ENCODE peak calls at places on chromosomes 5 and 9, in seven cellular contexts. H is K562, K is Panc1, Y is breast epithelium, X is vagina, I is stomach, M is transverse colon. S is an unnamed sample.

GRCh38 chr5:138334867-138335447 is 3.1 kb upstream of the FAM53C start:
- DNase-seq in Y (no peak), I (no peak), K (no peak), H (no peak), M (no peak), X (no peak), S (no peak)

GRCh38 chr5:90747175-90747574 is 188.6 kb downstream of the ADGRV1 start:
- DNase-seq in X (no peak), I (no peak), K (no peak), M (no peak), Y (no peak), H (peak; percentile 19), S (no peak)

GRCh38 chr9:99465231-99465891 is 243.3 kb downstream of the SEC61B start:
- DNase-seq in H (no peak), M (no peak), K (no peak), X (no peak), I (no peak), Y (no peak), S (no peak)

GRCh38 chr5:21154526-21154925 is 1166.5 kb upstream of the CDH18 start:
- DNase-seq in X (no peak), I (no peak), H (no peak), M (no peak), K (no peak), Y (no peak), S (no peak)

GRCh38 chr9:38235244-38235643 is 157.3 kb upstream of the ALDH1B1 start:
- DNase-seq in H (no peak), M (no peak), I (no peak), Y (no peak), X (peak; percentile 82), K (no peak), S (no peak)

GRCh38 chr5:137199966-137200365 is 299.2 kb downstream of the SPOCK1 start:
- DNase-seq in K (no peak), M (no peak), I (no peak), H (no peak), Y (no peak), X (no peak), S (no peak)

GRCh38 chr5:160197341-160198147 is 31.8 kb upstream of the FABP6 start:
- DNase-seq in X (no peak), Y (no peak), H (peak; percentile 78), K (no peak), M (no peak), I (no peak), S (no peak)

GRCh38 chr5:127040779-127041520 is 10.6 kb upstream of the MARCHF3 start:
- DNase-seq in K (no peak), Y (peak; percentile 22), H (peak; percentile 26), I (peak; percentile 28), M (peak; percentile 56), X (no peak), S (peak; percentile 13)

GRCh38 chr5:34534237-34535108 is 121.7 kb upstream of the RAI14 start:
- DNase-seq in M (no peak), X (no peak), I (no peak), H (no peak), K (no peak), Y (no peak), S (no peak)

GRCh38 chr5:156037151-156037909 is 289.6 kb upstream of the SGCD start:
- DNase-seq in K (no peak), I (no peak), M (no peak), Y (no peak), H (no peak), X (no peak), S (no peak)

GRCh38 chr9:79989079-79989478 is 417.3 kb downstream of the TLE4 start:
- DNase-seq in X (no peak), K (no peak), Y (no peak), I (no peak), H (no peak), M (no peak), S (no peak)

GRCh38 chr5:90709323-90710148 is 150.9 kb downstream of the ADGRV1 start:
- DNase-seq in H (peak; percentile 57), M (peak; percentile 21), Y (no peak), I (peak; percentile 30), X (no peak), K (peak; percentile 22), S (peak; percentile 10)

GRCh38 chr5:72065751-72066255 is 41.5 kb upstream of the MAP1B start:
- DNase-seq in K (no peak), Y (no peak), I (no peak), H (no peak), M (no peak), X (no peak), S (no peak)

GRCh38 chr5:139022528-139022927 is 147.4 kb upstream of the LRRTM2 start:
- DNase-seq in H (no peak), X (no peak), I (no peak), M (no peak), Y (peak; percentile 91), K (no peak), S (peak; percentile 57)

GRCh38 chr9:132531187-132531586 is 51.2 kb upstream of the BARHL1 start:
- DNase-seq in X (no peak), K (no peak), H (no peak), I (no peak), Y (no peak), M (no peak), S (no peak)

DNA sequence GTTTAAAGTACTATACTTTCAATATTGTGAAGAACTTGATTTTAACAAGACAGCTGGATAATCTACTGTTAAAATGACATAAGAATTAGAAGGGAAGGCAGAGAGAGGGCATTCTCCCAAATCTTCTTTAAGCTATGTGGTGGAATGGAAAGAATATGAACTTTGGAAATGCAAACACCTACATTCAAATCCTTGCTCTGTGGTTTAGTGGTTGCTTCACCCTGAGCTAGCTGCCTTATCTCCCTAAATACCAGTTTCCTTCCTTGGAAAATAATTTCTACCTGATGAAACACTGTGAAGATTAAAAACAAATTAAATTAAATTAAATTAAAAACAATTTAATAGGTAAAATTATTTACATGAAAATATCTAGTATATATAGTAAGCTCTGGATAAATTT is 98.5 kb downstream of the GPR21 start:
- DNase-seq in Y (no peak), H (no peak), M (no peak), I (no peak), K (no peak), X (no peak), S (no peak)
- TF ChIP-seq POLR2AphosphoS5 in Y (no peak), H (no peak), M (no peak), I (no peak), K (no peak), X (no peak), S (no peak)

DNA sequence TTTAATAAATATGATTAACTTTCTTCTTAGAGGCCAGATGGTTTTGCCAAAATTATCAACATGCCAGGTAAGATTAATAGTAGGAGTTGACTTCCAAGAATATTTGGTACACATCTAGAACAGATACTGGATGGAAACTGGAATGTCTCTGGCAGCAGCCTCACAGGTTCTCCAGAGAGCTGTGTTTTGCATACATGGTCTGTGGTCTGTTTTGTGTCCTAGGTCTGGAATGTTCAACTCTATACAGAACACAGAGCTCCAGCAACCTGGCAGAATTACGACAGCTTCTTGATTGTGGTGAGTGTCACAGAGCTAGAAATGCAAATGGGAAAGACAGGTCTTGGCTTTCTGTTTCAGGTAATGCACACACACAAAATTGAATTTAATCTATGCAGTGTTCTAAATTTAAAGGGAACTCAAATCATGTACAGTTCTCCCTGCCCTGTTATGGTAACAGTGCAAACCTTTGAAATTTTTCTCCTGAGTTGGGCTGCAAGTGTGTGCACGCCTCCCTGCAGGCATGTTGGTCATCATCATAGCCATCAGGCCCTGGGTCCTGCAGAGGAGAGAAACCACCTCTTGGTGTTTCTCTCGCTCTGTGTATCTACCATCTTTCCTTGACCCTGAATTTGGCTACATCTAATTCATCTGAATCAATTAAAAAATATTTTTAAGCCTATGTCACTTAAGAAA is 58.3 kb downstream of the PIK3R1 start:
- DNase-seq in I (no peak), M (no peak), K (no peak), Y (no peak), H (no peak), X (no peak), S (no peak)
- TF ChIP-seq POLR2AphosphoS5 in I (no peak), M (peak; percentile 66), K (no peak), Y (no peak), H (no peak), X (no peak), S (no peak)

GRCh38 chr5:96373006-96373405 is 60.0 kb downstream of the PCSK1 start:
- DNase-seq in I (no peak), M (no peak), X (no peak), K (no peak), Y (no peak), H (no peak), S (no peak)
- TF ChIP-seq POLR2AphosphoS5 in I (no peak), M (no peak), X (no peak), K (no peak), Y (no peak), H (no peak), S (no peak)

GRCh38 chr9:124810513-124811355 is 33.8 kb downstream of the OLFML2A start:
- DNase-seq in X (no peak), K (no peak), H (no peak), I (no peak), M (no peak), Y (peak; percentile 42), S (no peak)
- TF ChIP-seq POLR2AphosphoS5 in X (no peak), K (no peak), H (no peak), I (no peak), M (no peak), Y (no peak), S (peak; percentile 8)

GRCh38 chr5:73733219-73733618 is 107.2 kb downstream of the ARHGEF28 start:
- DNase-seq in Y (no peak), I (no peak), H (no peak), X (no peak), M (no peak), K (no peak), S (no peak)
- TF ChIP-seq POLR2AphosphoS5 in Y (no peak), I (no peak), H (no peak), X (no peak), M (no peak), K (no peak), S (no peak)

GRCh38 chr5:143176048-143176447 is 227.4 kb downstream of the NR3C1 start:
- DNase-seq in H (no peak), I (no peak), M (no peak), K (no peak), X (no peak), Y (no peak), S (no peak)
- TF ChIP-seq POLR2AphosphoS5 in H (no peak), I (no peak), M (no peak), K (no peak), X (no peak), Y (no peak), S (no peak)

GRCh38 chr5:150406120-150407096 is 6.3 kb downstream of the CD74 start:
- DNase-seq in H (no peak), M (no peak), Y (no peak), X (no peak), K (no peak), I (no peak), S (no peak)

GRCh38 chr5:150402901-150403342 is 9.8 kb downstream of the CD74 start:
- DNase-seq in K (no peak), M (no peak), H (no peak), X (no peak), Y (no peak), I (no peak), S (no peak)

GRCh38 chr5:150402226-150402773 is 10.4 kb downstream of the CD74 start:
- DNase-seq in H (no peak), I (no peak), Y (no peak), K (no peak), M (no peak), X (no peak), S (no peak)

GRCh38 chr5:150404991-150405816 is 7.5 kb downstream of the CD74 start:
- DNase-seq in H (no peak), K (no peak), M (no peak), X (no peak), Y (no peak), I (no peak), S (no peak)

GRCh38 chr5:150404121-150404990 is 8.4 kb downstream of the CD74 start:
- DNase-seq in H (no peak), M (no peak), I (no peak), K (no peak), X (no peak), Y (no peak), S (no peak)
- TF ChIP-seq POLR2AphosphoS5 in H (no peak), M (no peak), I (no peak), K (no peak), X (no peak), Y (no peak), S (no peak)

S was measured in prostate gland.